ENCODE peak calls at places on chromosomes 4 and X, in six cellular contexts. One of them, this sample, is unnamed.

GRCh38 chrX:38657562-38657961 is 96.2 kb downstream of the TSPAN7 start:
- DNase-seq in IMR-90: no peak
- DNase-seq in stimulated activated CD4-positive, alpha-beta T cell treated with anti-CD3 and anti-CD28 coated beads, Interleukin-1b, Interleukin-23, amount 100 ng/mL, for 4 hours: no peak
- DNase-seq in thoracic aorta: no peak
- DNase-seq in neural crest cell: no peak
- DNase-seq in skeletal muscle cell: no peak
- DNase-seq in this sample: no peak

GRCh38 chr4:146165840-146166239 is 9.7 kb upstream of the LSM6 start:
- DNase-seq in thoracic aorta: no peak
- DNase-seq in skeletal muscle cell: no peak
- DNase-seq in neural crest cell: no peak
- DNase-seq in stimulated activated CD4-positive, alpha-beta T cell treated with anti-CD3 and anti-CD28 coated beads, Interleukin-1b, Interleukin-23, amount 100 ng/mL, for 4 hours: no peak
- DNase-seq in IMR-90: peak; percentile 75
- DNase-seq in this sample: peak; percentile 3

GRCh38 chr4:13985824-13986223 is 358.3 kb upstream of the BOD1L1 start:
- DNase-seq in thoracic aorta: no peak
- DNase-seq in neural crest cell: no peak
- DNase-seq in stimulated activated CD4-positive, alpha-beta T cell treated with anti-CD3 and anti-CD28 coated beads, Interleukin-1b, Interleukin-23, amount 100 ng/mL, for 4 hours: no peak
- DNase-seq in IMR-90: peak; percentile 32
- DNase-seq in skeletal muscle cell: no peak
- DNase-seq in this sample: no peak

GRCh38 chrX:130086414-130087207 is 23.7 kb downstream of the ELF4 start:
- DNase-seq in IMR-90: no peak
- DNase-seq in stimulated activated CD4-positive, alpha-beta T cell treated with anti-CD3 and anti-CD28 coated beads, Interleukin-1b, Interleukin-23, amount 100 ng/mL, for 4 hours: no peak
- DNase-seq in neural crest cell: no peak
- DNase-seq in thoracic aorta: no peak
- DNase-seq in skeletal muscle cell: no peak
- DNase-seq in this sample: no peak

GRCh38 chr4:47413515-47413914 is 50.0 kb downstream of the COMMD8 start:
- DNase-seq in IMR-90: no peak
- DNase-seq in stimulated activated CD4-positive, alpha-beta T cell treated with anti-CD3 and anti-CD28 coated beads, Interleukin-1b, Interleukin-23, amount 100 ng/mL, for 4 hours: no peak
- DNase-seq in skeletal muscle cell: no peak
- DNase-seq in neural crest cell: no peak
- DNase-seq in thoracic aorta: no peak
- DNase-seq in this sample: no peak

GRCh38 chr4:52369649-52370048 is 289.5 kb downstream of the USP46 start:
- DNase-seq in skeletal muscle cell: no peak
- DNase-seq in thoracic aorta: no peak
- DNase-seq in stimulated activated CD4-positive, alpha-beta T cell treated with anti-CD3 and anti-CD28 coated beads, Interleukin-1b, Interleukin-23, amount 100 ng/mL, for 4 hours: no peak
- DNase-seq in neural crest cell: no peak
- DNase-seq in IMR-90: no peak
- DNase-seq in this sample: peak; percentile 29

GRCh38 chr4:180009316-180009715 is 2233.9 kb upstream of the TENM3 start:
- DNase-seq in IMR-90: peak; percentile 28
- DNase-seq in stimulated activated CD4-positive, alpha-beta T cell treated with anti-CD3 and anti-CD28 coated beads, Interleukin-1b, Interleukin-23, amount 100 ng/mL, for 4 hours: no peak
- DNase-seq in neural crest cell: no peak
- DNase-seq in thoracic aorta: no peak
- DNase-seq in skeletal muscle cell: no peak
- DNase-seq in this sample: no peak

GRCh38 chrX:19602866-19603620 is 87.7 kb upstream of the MAP3K15 start:
- DNase-seq in neural crest cell: no peak
- DNase-seq in IMR-90: peak; percentile 82
- DNase-seq in skeletal muscle cell: no peak
- DNase-seq in thoracic aorta: no peak
- DNase-seq in stimulated activated CD4-positive, alpha-beta T cell treated with anti-CD3 and anti-CD28 coated beads, Interleukin-1b, Interleukin-23, amount 100 ng/mL, for 4 hours: no peak
- DNase-seq in this sample: no peak

GRCh38 chrX:151870603-151871002 is 42.1 kb upstream of the MAGEA4 start:
- DNase-seq in neural crest cell: no peak
- DNase-seq in thoracic aorta: no peak
- DNase-seq in skeletal muscle cell: peak; percentile 67
- DNase-seq in IMR-90: peak; percentile 56
- DNase-seq in stimulated activated CD4-positive, alpha-beta T cell treated with anti-CD3 and anti-CD28 coated beads, Interleukin-1b, Interleukin-23, amount 100 ng/mL, for 4 hours: no peak
- DNase-seq in this sample: no peak

GRCh38 chrX:15524417-15524816 is 23.8 kb downstream of the BMX start:
- DNase-seq in skeletal muscle cell: no peak
- DNase-seq in thoracic aorta: no peak
- DNase-seq in neural crest cell: no peak
- DNase-seq in IMR-90: peak; percentile 12
- DNase-seq in stimulated activated CD4-positive, alpha-beta T cell treated with anti-CD3 and anti-CD28 coated beads, Interleukin-1b, Interleukin-23, amount 100 ng/mL, for 4 hours: no peak
- DNase-seq in this sample: no peak

GRCh38 chrX:110803506-110803905 is 7.9 kb upstream of the CHRDL1 start:
- DNase-seq in skeletal muscle cell: no peak
- DNase-seq in neural crest cell: no peak
- DNase-seq in thoracic aorta: no peak
- DNase-seq in IMR-90: peak; percentile 1
- DNase-seq in stimulated activated CD4-positive, alpha-beta T cell treated with anti-CD3 and anti-CD28 coated beads, Interleukin-1b, Interleukin-23, amount 100 ng/mL, for 4 hours: no peak
- DNase-seq in this sample: no peak

GRCh38 chrX:148466292-148466691 is 34.1 kb upstream of the AFF2 start:
- DNase-seq in thoracic aorta: no peak
- DNase-seq in skeletal muscle cell: no peak
- DNase-seq in neural crest cell: no peak
- DNase-seq in IMR-90: no peak
- DNase-seq in stimulated activated CD4-positive, alpha-beta T cell treated with anti-CD3 and anti-CD28 coated beads, Interleukin-1b, Interleukin-23, amount 100 ng/mL, for 4 hours: no peak
- DNase-seq in this sample: no peak